ENCODE peak calls at places on chromosomes 16 and 17, in four cellular contexts. One of them, this sample, is unnamed.

GRCh38 chr17:80176757-80177156 is 6.9 kb downstream of the CARD14 start:
- DNase-seq in psoas muscle: no peak
- DNase-seq in body of pancreas: no peak
- DNase-seq in heart left ventricle: no peak
- DNase-seq in this sample: no peak

GRCh38 chr16:10090816-10091215 is 91.4 kb downstream of the GRIN2A start:
- DNase-seq in body of pancreas: no peak
- DNase-seq in heart left ventricle: no peak
- DNase-seq in psoas muscle: no peak
- DNase-seq in this sample: no peak

GRCh38 chr16:59060212-59060611 is 326.1 kb upstream of the GOT2 start:
- DNase-seq in body of pancreas: no peak
- DNase-seq in psoas muscle: no peak
- DNase-seq in heart left ventricle: no peak
- DNase-seq in this sample: no peak

GRCh38 chr17:40095944-40096791 is 4.2 kb downstream of the NR1D1 start:
- DNase-seq in body of pancreas: peak; percentile 74
- DNase-seq in psoas muscle: peak; percentile 61
- DNase-seq in heart left ventricle: peak; percentile 75
- DNase-seq in this sample: no peak

GRCh38 chr17:64736804-64737492 is 74.8 kb upstream of the SMURF2 start:
- DNase-seq in psoas muscle: no peak
- DNase-seq in heart left ventricle: no peak
- DNase-seq in body of pancreas: peak; percentile 43
- DNase-seq in this sample: no peak

GRCh38 chr16:78506372-78507193 is 407.1 kb downstream of the WWOX start:
- DNase-seq in body of pancreas: no peak
- DNase-seq in heart left ventricle: no peak
- DNase-seq in psoas muscle: no peak
- DNase-seq in this sample: no peak

GRCh38 chr16:19503461-19504075 is 18.3 kb downstream of the GDE1 start:
- DNase-seq in heart left ventricle: no peak
- DNase-seq in psoas muscle: no peak
- DNase-seq in body of pancreas: peak; percentile 29
- DNase-seq in this sample: no peak

GRCh38 chr17:80277751-80278671 is 17.4 kb downstream of the RNF213 start:
- DNase-seq in body of pancreas: no peak
- DNase-seq in psoas muscle: no peak
- DNase-seq in heart left ventricle: peak; percentile 53
- DNase-seq in this sample: no peak

GRCh38 chr16:11497851-11498289 is 88.8 kb downstream of the LITAF start:
- DNase-seq in body of pancreas: no peak
- DNase-seq in heart left ventricle: no peak
- DNase-seq in psoas muscle: no peak
- DNase-seq in this sample: no peak

GRCh38 chr16:86676216-86676800 is 98.0 kb downstream of the FOXL1 start:
- DNase-seq in heart left ventricle: no peak
- DNase-seq in psoas muscle: no peak
- DNase-seq in body of pancreas: no peak
- DNase-seq in this sample: no peak

GRCh38 chr17:20611314-20611713 is 31.8 kb downstream of the CDRT15L2 start:
- DNase-seq in heart left ventricle: no peak
- DNase-seq in body of pancreas: no peak
- DNase-seq in psoas muscle: no peak
- DNase-seq in this sample: no peak

GRCh38 chr17:64615025-64615677 is 47.0 kb downstream of the SMURF2 start:
- DNase-seq in body of pancreas: no peak
- DNase-seq in psoas muscle: no peak
- DNase-seq in heart left ventricle: no peak
- DNase-seq in this sample: no peak

GRCh38 chr16:5820472-5820871 is 722.9 kb upstream of the EEF2KMT start:
- DNase-seq in heart left ventricle: no peak
- DNase-seq in psoas muscle: no peak
- DNase-seq in body of pancreas: no peak
- DNase-seq in this sample: no peak

GRCh38 chr16:17939052-17939673 is 397.4 kb downstream of the NPIPA8 start:
- DNase-seq in psoas muscle: no peak
- DNase-seq in body of pancreas: no peak
- DNase-seq in heart left ventricle: no peak
- DNase-seq in this sample: no peak

GRCh38 chr17:49290690-49291326 is 60.2 kb upstream of the PHOSPHO1 start:
- DNase-seq in psoas muscle: no peak
- DNase-seq in body of pancreas: no peak
- DNase-seq in heart left ventricle: no peak
- DNase-seq in this sample: no peak

GRCh38 chr17:2157081-2157480 is 102.2 kb downstream of the HIC1 start:
- DNase-seq in body of pancreas: peak; percentile 52
- DNase-seq in psoas muscle: peak; percentile 36
- DNase-seq in heart left ventricle: no peak
- DNase-seq in this sample: no peak

GRCh38 chr17:43823350-43824084 is 9.4 kb downstream of the MPP3 start:
- DNase-seq in heart left ventricle: peak; percentile 74
- DNase-seq in psoas muscle: no peak
- DNase-seq in body of pancreas: peak; percentile 33
- DNase-seq in this sample: no peak

GRCh38 chr17:3804503-3804931 is 3.5 kb upstream of the ITGAE start:
- DNase-seq in heart left ventricle: no peak
- DNase-seq in psoas muscle: no peak
- DNase-seq in body of pancreas: no peak
- DNase-seq in this sample: no peak

GRCh38 chr16:57807968-57808528 is 5.8 kb upstream of the KIFC3 start:
- DNase-seq in psoas muscle: peak; percentile 80
- DNase-seq in body of pancreas: peak; percentile 92
- DNase-seq in heart left ventricle: peak; percentile 86
- DNase-seq in this sample: no peak

GRCh38 chr16:70473446-70474319 is 19.3 kb downstream of the FCSK start:
- DNase-seq in body of pancreas: no peak
- DNase-seq in psoas muscle: no peak
- DNase-seq in heart left ventricle: peak; percentile 53
- DNase-seq in this sample: no peak

GRCh38 chr16:11268921-11269375 is at the start of gene TNP2:
- DNase-seq in heart left ventricle: no peak
- DNase-seq in body of pancreas: no peak
- DNase-seq in psoas muscle: no peak
- DNase-seq in this sample: no peak

GRCh38 chr16:27195941-27196595 is 7.3 kb upstream of the KDM8 start:
- DNase-seq in heart left ventricle: no peak
- DNase-seq in psoas muscle: no peak
- DNase-seq in body of pancreas: no peak
- DNase-seq in this sample: no peak

GRCh38 chr17:43809121-43809520 is 23.8 kb downstream of the MPP3 start:
- DNase-seq in psoas muscle: no peak
- DNase-seq in body of pancreas: no peak
- DNase-seq in heart left ventricle: no peak
- DNase-seq in this sample: no peak

GRCh38 chr16:72371307-72372081 is 199.5 kb upstream of the PMFBP1 start:
- DNase-seq in heart left ventricle: no peak
- DNase-seq in psoas muscle: no peak
- DNase-seq in body of pancreas: no peak
- DNase-seq in this sample: no peak

GRCh38 chr16:66408181-66409048 is 18.7 kb upstream of the BEAN1 start:
- DNase-seq in heart left ventricle: no peak
- DNase-seq in psoas muscle: no peak
- DNase-seq in body of pancreas: peak; percentile 16
- DNase-seq in this sample: no peak

GRCh38 chr17:2982854-2983636 is 80.4 kb downstream of the OR1D5 start:
- DNase-seq in psoas muscle: peak; percentile 87
- DNase-seq in heart left ventricle: peak; percentile 86
- DNase-seq in body of pancreas: peak; percentile 64
- DNase-seq in this sample: peak; percentile 72

GRCh38 chr16:88730632-88731607 is 24.6 kb downstream of the CTU2 start:
- DNase-seq in body of pancreas: no peak
- DNase-seq in heart left ventricle: no peak
- DNase-seq in psoas muscle: no peak
- DNase-seq in this sample: no peak

GRCh38 chr17:75075597-75076253 is 12.0 kb upstream of the SLC16A5 start:
- DNase-seq in body of pancreas: no peak
- DNase-seq in heart left ventricle: no peak
- DNase-seq in psoas muscle: no peak
- DNase-seq in this sample: no peak

GRCh38 chr17:75077072-75077489 is 10.7 kb upstream of the SLC16A5 start:
- DNase-seq in psoas muscle: no peak
- DNase-seq in body of pancreas: no peak
- DNase-seq in heart left ventricle: no peak
- DNase-seq in this sample: no peak

GRCh38 chr17:75079023-75079373 is 8.8 kb upstream of the SLC16A5 start:
- DNase-seq in psoas muscle: no peak
- DNase-seq in body of pancreas: no peak
- DNase-seq in heart left ventricle: no peak
- DNase-seq in this sample: no peak

GRCh38 chr17:75078097-75079022 is 9.4 kb upstream of the SLC16A5 start:
- DNase-seq in psoas muscle: no peak
- DNase-seq in heart left ventricle: no peak
- DNase-seq in body of pancreas: peak; percentile 54
- DNase-seq in this sample: no peak

DNA sequence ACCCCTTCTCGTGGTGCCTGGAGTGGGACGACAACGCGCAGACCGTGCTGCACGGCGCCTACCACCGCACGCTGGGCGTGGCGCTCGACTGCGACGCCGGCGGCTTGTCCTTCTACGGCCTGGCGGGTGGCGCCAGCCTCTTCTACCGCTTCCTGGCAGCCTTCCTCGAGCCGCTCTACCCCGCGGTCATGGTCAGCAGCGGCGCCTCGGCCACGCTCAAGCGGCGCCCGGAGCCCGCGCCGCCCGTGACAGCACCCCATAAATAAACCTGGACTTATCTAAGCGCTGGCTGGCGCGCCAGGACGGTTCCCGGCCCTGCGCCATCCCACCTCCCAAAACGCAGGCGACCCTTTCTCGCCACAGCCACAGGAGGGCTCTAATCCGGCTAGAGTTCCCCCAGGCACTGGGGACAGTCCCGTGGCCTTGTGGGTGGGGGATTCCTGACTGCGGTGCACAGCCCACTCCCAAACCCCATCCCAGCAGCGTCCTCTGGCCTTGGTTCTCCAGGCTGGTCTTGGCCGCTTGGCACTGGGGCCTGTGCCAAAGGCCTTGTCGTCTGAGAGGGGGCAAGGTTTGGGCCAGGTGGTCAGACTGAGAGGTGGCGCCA is 10.2 kb upstream of the SLC16A5 start:
- DNase-seq in psoas muscle: peak; percentile 73
- DNase-seq in heart left ventricle: peak; percentile 90
- DNase-seq in body of pancreas: peak; percentile 68
- DNase-seq in this sample: no peak
- TF ChIP-seq CTCF in psoas muscle: no peak
- TF ChIP-seq CTCF in heart left ventricle: peak; percentile 55
- TF ChIP-seq CTCF in body of pancreas: peak; percentile 6
- TF ChIP-seq CTCF in this sample: no peak

GRCh38 chr17:76539631-76540271 is at the start of gene PRCD:
- DNase-seq in heart left ventricle: no peak
- DNase-seq in psoas muscle: no peak
- DNase-seq in body of pancreas: no peak
- DNase-seq in this sample: peak; percentile 72
- TF ChIP-seq CTCF in heart left ventricle: no peak
- TF ChIP-seq CTCF in psoas muscle: no peak
- TF ChIP-seq CTCF in body of pancreas: no peak
- TF ChIP-seq CTCF in this sample: no peak

GRCh38 chr17:13199425-13199824 is 181.6 kb upstream of the ELAC2 start:
- DNase-seq in psoas muscle: no peak
- DNase-seq in heart left ventricle: no peak
- DNase-seq in body of pancreas: no peak
- DNase-seq in this sample: no peak
- TF ChIP-seq CTCF in psoas muscle: no peak
- TF ChIP-seq CTCF in heart left ventricle: no peak
- TF ChIP-seq CTCF in body of pancreas: no peak
- TF ChIP-seq CTCF in this sample: no peak

GRCh38 chr17:28533091-28533670 is 19.2 kb downstream of the UNC119 start:
- DNase-seq in body of pancreas: no peak
- DNase-seq in psoas muscle: no peak
- DNase-seq in heart left ventricle: no peak
- DNase-seq in this sample: no peak

GRCh38 chr17:28537219-28537610 is 15.2 kb downstream of the UNC119 start:
- DNase-seq in body of pancreas: no peak
- DNase-seq in heart left ventricle: peak; percentile 47
- DNase-seq in psoas muscle: no peak
- DNase-seq in this sample: no peak

GRCh38 chr17:28536532-28537218 is 15.7 kb downstream of the UNC119 start:
- DNase-seq in body of pancreas: no peak
- DNase-seq in heart left ventricle: peak; percentile 19
- DNase-seq in psoas muscle: no peak
- DNase-seq in this sample: no peak

GRCh38 chr17:28532063-28532960 is 20.1 kb downstream of the UNC119 start:
- DNase-seq in body of pancreas: no peak
- DNase-seq in psoas muscle: no peak
- DNase-seq in heart left ventricle: no peak
- DNase-seq in this sample: no peak

DNA sequence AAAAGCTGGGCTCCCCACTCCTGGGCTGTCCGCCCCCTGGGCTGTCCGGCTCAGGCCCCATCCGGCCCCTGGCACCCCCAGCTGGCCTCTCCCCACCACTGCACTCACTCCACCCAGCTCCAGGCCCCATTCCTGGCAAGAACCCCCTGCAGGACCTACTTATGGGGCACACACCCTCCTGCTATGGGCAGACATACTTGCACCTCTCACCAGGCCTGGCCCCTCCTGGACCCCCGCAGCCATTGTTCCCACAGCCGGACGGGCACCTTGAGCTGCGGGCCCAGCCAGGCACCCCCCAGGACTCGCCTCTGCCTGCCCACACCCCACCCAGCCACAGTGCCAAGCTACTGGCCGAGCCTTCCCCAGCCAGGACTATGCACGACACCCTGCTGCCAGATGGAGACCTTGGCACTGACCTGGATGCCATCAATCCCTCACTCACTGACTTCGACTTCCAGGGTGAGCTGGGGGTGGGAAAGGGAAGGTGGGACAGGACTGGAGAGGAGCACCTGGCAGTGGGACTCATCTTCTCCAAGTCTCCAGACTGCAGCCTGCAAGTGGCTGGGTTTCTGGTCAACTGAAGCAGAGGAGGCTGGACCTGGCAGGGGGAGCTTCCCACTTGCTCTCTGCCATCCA is 17.6 kb downstream of the UNC119 start:
- DNase-seq in body of pancreas: no peak
- DNase-seq in heart left ventricle: no peak
- DNase-seq in psoas muscle: no peak
- DNase-seq in this sample: no peak
- TF ChIP-seq CTCF in body of pancreas: no peak
- TF ChIP-seq CTCF in heart left ventricle: no peak
- TF ChIP-seq CTCF in psoas muscle: no peak
- TF ChIP-seq CTCF in this sample: no peak